ENCODE peak calls at places on chromosomes 5 and 9, in five cellular contexts. Q is HCT116, C is SK-N-SH, W is K562, S is HepG2. K is an unnamed sample.

GRCh38 chr5:29001666-29002065 is 1963.3 kb upstream of the CDH9 start:
- DNase-seq in Q (no peak), S (no peak), C (no peak), W (no peak), K (peak; percentile 42)

GRCh38 chr5:171207256-171207866 is 101.7 kb upstream of the TLX3 start:
- DNase-seq in W (peak; percentile 32), Q (peak; percentile 43), C (peak; percentile 15), S (peak; percentile 27), K (peak; percentile 30)

GRCh38 chr9:121841771-121842611 is 190.6 kb downstream of the DAB2IP start:
- DNase-seq in Q (no peak), C (no peak), S (no peak), W (no peak), K (no peak)

GRCh38 chr9:21810881-21811280 is 8.4 kb downstream of the MTAP start:
- DNase-seq in W (no peak), Q (no peak), C (no peak), S (no peak), K (no peak)

GRCh38 chr9:123775289-123775688 is 154.6 kb downstream of the DENND1A start:
- DNase-seq in Q (no peak), S (no peak), C (no peak), W (no peak), K (no peak)

GRCh38 chr5:74556631-74557595 is 83.6 kb downstream of the ENC1 start:
- DNase-seq in Q (no peak), W (no peak), C (peak; percentile 37), S (no peak), K (no peak)

GRCh38 chr5:19987594-19988345 is at the start of gene CDH18:
- DNase-seq in Q (no peak), C (peak; percentile 73), W (no peak), S (no peak), K (peak; percentile 44)

GRCh38 chr5:132961887-132962286 is 1.5 kb downstream of the AFF4 start:
- DNase-seq in Q (no peak), C (no peak), S (no peak), W (no peak), K (no peak)

GRCh38 chr5:68845121-68845520 is 248.7 kb upstream of the SLC30A5 start:
- DNase-seq in S (no peak), W (no peak), Q (no peak), C (no peak), K (no peak)

GRCh38 chr5:73838901-73839300 is 212.9 kb downstream of the ARHGEF28 start:
- DNase-seq in Q (no peak), C (no peak), S (no peak), W (no peak), K (no peak)

DNA sequence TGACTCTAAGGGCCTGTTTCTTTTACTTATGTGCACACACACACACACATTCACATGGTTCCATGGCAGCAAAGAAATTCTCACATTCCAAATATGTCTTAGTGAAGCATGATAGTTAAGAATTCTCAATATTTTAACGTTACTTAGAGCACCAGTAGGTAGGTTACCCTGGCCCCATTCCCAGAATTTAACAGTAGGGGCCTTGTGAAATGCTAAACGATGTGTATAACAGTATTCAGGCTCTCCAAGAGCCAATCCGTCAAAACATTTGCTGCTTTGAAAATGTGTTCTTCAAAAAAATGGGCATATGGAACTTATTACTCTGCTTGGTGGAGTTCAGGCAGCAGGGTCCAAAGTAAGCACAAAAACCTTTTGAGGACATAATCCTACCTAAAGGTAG is 93.7 kb upstream of the DAB2 start:
- DNase-seq in S (no peak), W (no peak), Q (no peak), C (no peak), K (no peak)
- TF ChIP-seq JUND in S (no peak), W (no peak), Q (no peak), C (peak; percentile 18), K (no peak)

GRCh38 chr5:39025456-39025855 is 48.7 kb downstream of the RICTOR start:
- DNase-seq in W (no peak), S (no peak), C (no peak), Q (no peak), K (no peak)

GRCh38 chr5:39021413-39021812 is 52.8 kb downstream of the RICTOR start:
- DNase-seq in S (no peak), C (no peak), W (no peak), Q (no peak), K (no peak)

GRCh38 chr5:39024884-39025283 is 49.3 kb downstream of the RICTOR start:
- DNase-seq in W (no peak), Q (no peak), S (no peak), C (no peak), K (no peak)

GRCh38 chr5:39022151-39022550 is 52.0 kb downstream of the RICTOR start:
- DNase-seq in W (no peak), C (no peak), S (no peak), Q (no peak), K (no peak)

DNA sequence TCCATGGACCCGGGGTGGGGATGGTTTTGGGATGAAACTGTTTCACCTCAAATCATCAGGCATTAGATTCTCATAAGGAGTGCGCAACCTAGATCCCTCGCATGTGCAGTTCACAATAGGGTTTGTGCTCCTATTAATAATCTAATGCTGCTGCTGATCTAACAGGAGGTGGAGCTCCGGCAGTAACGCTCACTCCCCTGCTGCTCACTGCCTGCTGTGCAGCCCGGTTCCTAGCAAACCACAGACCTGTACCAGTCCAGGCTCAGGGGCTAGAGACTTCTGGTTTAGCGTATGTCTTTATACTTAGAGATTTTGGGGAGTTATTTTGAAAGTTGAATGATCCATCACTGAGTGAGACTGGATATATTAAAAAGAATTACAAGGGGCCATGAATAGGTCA is 50.2 kb downstream of the RICTOR start:
- DNase-seq in C (no peak), W (no peak), S (no peak), Q (no peak), K (no peak)
- TF ChIP-seq JUND in C (no peak), W (no peak), S (no peak), Q (no peak), K (no peak)

GRCh38 chr5:172796306-172796705 is 25.3 kb upstream of the DUSP1 start:
- DNase-seq in S (no peak), C (no peak), W (no peak), Q (no peak), K (no peak)

GRCh38 chr5:172799416-172799815 is 28.4 kb upstream of the DUSP1 start:
- DNase-seq in C (no peak), W (no peak), S (no peak), Q (no peak), K (no peak)

GRCh38 chr5:172800088-172800551 is 29.1 kb upstream of the DUSP1 start:
- DNase-seq in Q (no peak), C (no peak), S (no peak), W (no peak), K (no peak)

GRCh38 chr5:172797800-172798199 is 26.8 kb upstream of the DUSP1 start:
- DNase-seq in Q (no peak), W (no peak), C (no peak), S (peak; percentile 54), K (no peak)

GRCh38 chr5:172798422-172799215 is 27.6 kb upstream of the DUSP1 start:
- DNase-seq in W (no peak), Q (no peak), C (no peak), S (no peak), K (no peak)
- TF ChIP-seq JUND in W (no peak), Q (no peak), C (no peak), S (no peak), K (no peak)

DNA sequence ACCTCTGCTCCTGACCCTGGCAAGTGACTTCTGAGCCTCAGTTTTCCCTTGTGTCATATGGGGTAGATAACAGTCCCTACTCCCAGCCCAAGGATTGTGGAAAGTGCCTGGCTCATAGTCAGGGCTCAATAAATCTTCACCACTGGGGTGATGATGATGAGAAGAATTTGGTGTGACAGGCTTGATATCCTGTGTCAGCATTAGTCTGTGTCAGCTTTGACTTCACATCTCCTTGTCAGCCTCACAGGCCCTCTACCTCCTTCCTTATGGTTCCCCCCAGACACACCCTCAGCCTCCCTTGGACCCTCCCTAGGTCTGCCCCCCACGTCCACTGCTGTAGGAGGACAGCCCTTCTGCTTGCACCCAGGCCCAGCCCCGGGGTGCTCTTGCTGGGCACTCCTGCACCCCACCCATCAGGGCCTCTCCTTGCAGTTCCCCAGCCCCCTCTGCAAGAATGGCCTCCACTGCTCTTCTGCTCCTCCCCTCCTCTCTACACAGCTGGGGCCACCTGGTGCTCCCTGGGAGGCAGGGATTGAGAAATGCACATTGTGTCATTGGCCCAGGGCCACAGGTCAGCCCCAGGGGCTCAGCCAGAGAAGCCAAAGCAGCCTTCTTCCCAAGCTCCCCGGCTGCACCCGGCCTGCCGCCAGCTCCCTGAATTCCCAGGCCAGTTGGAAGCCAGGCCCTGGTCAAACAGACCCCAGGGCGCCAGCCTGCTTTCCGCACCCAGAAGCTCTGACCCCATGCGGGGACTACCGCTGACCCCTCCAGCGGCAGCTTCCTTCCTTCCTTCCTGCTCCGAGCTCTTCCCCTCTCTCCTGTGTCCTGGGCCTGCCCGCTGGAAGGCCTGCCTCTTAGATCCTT is 7.7 kb downstream of the FGFR4 start:
- DNase-seq in C (peak; percentile 66), W (no peak), Q (no peak), S (peak; percentile 86), K (no peak)
- TF ChIP-seq JUND in C (no peak), W (no peak), Q (no peak), S (no peak), K (no peak)

DNA sequence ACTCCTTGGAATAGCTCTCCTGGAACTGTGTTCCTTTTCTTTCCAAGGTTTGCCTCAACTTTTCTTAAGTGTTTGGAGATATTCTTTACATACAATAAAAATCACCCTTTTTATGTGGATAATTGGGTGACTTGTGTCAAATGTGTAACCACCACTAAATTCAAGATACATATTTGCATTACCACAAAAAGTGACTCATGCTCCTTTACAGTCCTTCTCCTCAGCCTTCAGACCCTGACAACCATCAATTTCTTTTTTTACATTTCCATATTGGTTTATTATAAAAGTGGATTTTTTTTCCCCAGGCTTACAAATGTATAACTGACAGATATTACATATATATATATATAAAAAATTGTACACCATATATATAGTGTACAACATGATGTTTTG is 372.0 kb upstream of the KCNN2 start:
- DNase-seq in S (no peak), C (no peak), W (no peak), Q (no peak), K (no peak)
- TF ChIP-seq JUND in S (no peak), C (no peak), W (no peak), Q (no peak), K (no peak)

GRCh38 chr5:103867857-103868598 is 305.4 kb upstream of the NUDT12 start:
- DNase-seq in W (no peak), Q (no peak), S (no peak), C (peak; percentile 16), K (no peak)
- TF ChIP-seq JUND in W (no peak), Q (no peak), S (no peak), C (peak; percentile 98), K (no peak)

GRCh38 chr5:127650022-127650421 is 1.1 kb downstream of the CTXN3 start:
- DNase-seq in C (no peak), S (no peak), W (no peak), Q (no peak), K (no peak)
- TF ChIP-seq JUND in C (no peak), S (no peak), W (no peak), Q (no peak), K (no peak)

K was measured in T47D.